ENCODE peak calls at places on chromosomes 12 and 14, in ten cellular contexts. One of them, this sample, is unnamed.
A peak's percentile ranks its signal among the peaks of the same experiment; 100 is the strongest.

GRCh38 chr14:61545716-61546455 is 149.4 kb upstream of the HIF1A start:
- DNase-seq in lung microvascular endothelial cell: no peak
- DNase-seq in stromal cell of bone marrow: no peak
- DNase-seq in left ventricle myocardium inferior: no peak
- DNase-seq in GM12878: no peak
- DNase-seq in hepatocyte: no peak
- DNase-seq in Calu3: no peak
- DNase-seq in stimulated activated naive B cell treated with anti-CD40 and anti-IgM and Interleukin-4, amounts not matched to agents 10 μg/mL and 1 μg/mL and 100 μg/mL, for 72 hours: no peak
- DNase-seq in GDM1: no peak
- DNase-seq in amniotic stem cell: no peak
- DNase-seq in this sample: no peak

GRCh38 chr14:38880643-38881567 is 222.1 kb downstream of the SEC23A start:
- DNase-seq in lung microvascular endothelial cell: no peak
- DNase-seq in stromal cell of bone marrow: no peak
- DNase-seq in left ventricle myocardium inferior: no peak
- DNase-seq in GM12878: no peak
- DNase-seq in hepatocyte: no peak
- DNase-seq in Calu3: no peak
- DNase-seq in stimulated activated naive B cell treated with anti-CD40 and anti-IgM and Interleukin-4, amounts not matched to agents 10 μg/mL and 1 μg/mL and 100 μg/mL, for 72 hours: no peak
- DNase-seq in GDM1: no peak
- DNase-seq in amniotic stem cell: no peak
- DNase-seq in this sample: no peak

GRCh38 chr12:102730996-102731395 is 186.0 kb downstream of the PAH start:
- DNase-seq in lung microvascular endothelial cell: no peak
- DNase-seq in stromal cell of bone marrow: no peak
- DNase-seq in left ventricle myocardium inferior: no peak
- DNase-seq in GM12878: no peak
- DNase-seq in hepatocyte: no peak
- DNase-seq in Calu3: no peak
- DNase-seq in stimulated activated naive B cell treated with anti-CD40 and anti-IgM and Interleukin-4, amounts not matched to agents 10 μg/mL and 1 μg/mL and 100 μg/mL, for 72 hours: no peak
- DNase-seq in GDM1: no peak
- DNase-seq in amniotic stem cell: no peak
- DNase-seq in this sample: no peak

GRCh38 chr12:7966558-7966957 is 30.6 kb upstream of the SLC2A3 start:
- DNase-seq in lung microvascular endothelial cell: no peak
- DNase-seq in stromal cell of bone marrow: no peak
- DNase-seq in left ventricle myocardium inferior: no peak
- DNase-seq in GM12878: no peak
- DNase-seq in hepatocyte: no peak
- DNase-seq in Calu3: no peak
- DNase-seq in stimulated activated naive B cell treated with anti-CD40 and anti-IgM and Interleukin-4, amounts not matched to agents 10 μg/mL and 1 μg/mL and 100 μg/mL, for 72 hours: no peak
- DNase-seq in GDM1: no peak
- DNase-seq in amniotic stem cell: no peak
- DNase-seq in this sample: no peak

GRCh38 chr12:100404769-100405407 is 48.0 kb downstream of the SLC17A8 start:
- DNase-seq in lung microvascular endothelial cell: peak; percentile 60
- DNase-seq in stromal cell of bone marrow: peak; percentile 14
- DNase-seq in left ventricle myocardium inferior: no peak
- DNase-seq in GM12878: peak; percentile 11
- DNase-seq in hepatocyte: peak; percentile 58
- DNase-seq in Calu3: peak; percentile 13
- DNase-seq in stimulated activated naive B cell treated with anti-CD40 and anti-IgM and Interleukin-4, amounts not matched to agents 10 μg/mL and 1 μg/mL and 100 μg/mL, for 72 hours: no peak
- DNase-seq in GDM1: no peak
- DNase-seq in amniotic stem cell: no peak
- DNase-seq in this sample: no peak

GRCh38 chr12:27474344-27474743 is 27.8 kb downstream of the SMCO2 start:
- DNase-seq in lung microvascular endothelial cell: peak; percentile 34
- DNase-seq in stromal cell of bone marrow: peak; percentile 78
- DNase-seq in left ventricle myocardium inferior: no peak
- DNase-seq in GM12878: no peak
- DNase-seq in hepatocyte: no peak
- DNase-seq in Calu3: no peak
- DNase-seq in stimulated activated naive B cell treated with anti-CD40 and anti-IgM and Interleukin-4, amounts not matched to agents 10 μg/mL and 1 μg/mL and 100 μg/mL, for 72 hours: no peak
- DNase-seq in GDM1: no peak
- DNase-seq in amniotic stem cell: peak; percentile 30
- DNase-seq in this sample: peak; percentile 76

GRCh38 chr12:92953747-92954146 is 24.7 kb upstream of the EEA1 start:
- DNase-seq in lung microvascular endothelial cell: no peak
- DNase-seq in stromal cell of bone marrow: no peak
- DNase-seq in left ventricle myocardium inferior: no peak
- DNase-seq in GM12878: no peak
- DNase-seq in hepatocyte: no peak
- DNase-seq in Calu3: no peak
- DNase-seq in stimulated activated naive B cell treated with anti-CD40 and anti-IgM and Interleukin-4, amounts not matched to agents 10 μg/mL and 1 μg/mL and 100 μg/mL, for 72 hours: no peak
- DNase-seq in GDM1: no peak
- DNase-seq in amniotic stem cell: no peak
- DNase-seq in this sample: no peak

GRCh38 chr12:65952737-65953209 is 128.5 kb downstream of the HMGA2 start:
- DNase-seq in lung microvascular endothelial cell: peak; percentile 40
- DNase-seq in stromal cell of bone marrow: no peak
- DNase-seq in left ventricle myocardium inferior: no peak
- DNase-seq in GM12878: no peak
- DNase-seq in hepatocyte: no peak
- DNase-seq in Calu3: peak; percentile 24
- DNase-seq in stimulated activated naive B cell treated with anti-CD40 and anti-IgM and Interleukin-4, amounts not matched to agents 10 μg/mL and 1 μg/mL and 100 μg/mL, for 72 hours: no peak
- DNase-seq in GDM1: no peak
- DNase-seq in amniotic stem cell: no peak
- DNase-seq in this sample: no peak

GRCh38 chr14:33063521-33063920 is 124.8 kb downstream of the NPAS3 start:
- DNase-seq in lung microvascular endothelial cell: no peak
- DNase-seq in stromal cell of bone marrow: no peak
- DNase-seq in left ventricle myocardium inferior: no peak
- DNase-seq in GM12878: no peak
- DNase-seq in hepatocyte: no peak
- DNase-seq in Calu3: no peak
- DNase-seq in stimulated activated naive B cell treated with anti-CD40 and anti-IgM and Interleukin-4, amounts not matched to agents 10 μg/mL and 1 μg/mL and 100 μg/mL, for 72 hours: no peak
- DNase-seq in GDM1: no peak
- DNase-seq in amniotic stem cell: no peak
- DNase-seq in this sample: no peak